ENCODE peak calls at places on chromosomes 6 and 20, in seven cellular contexts. N, I, T, S, P, A and D are unnamed samples.

GRCh38 chr20:32467506-32468312 is 109.6 kb downstream of the ASXL1 start:
- DNase-seq in A (no peak), I (no peak), N (no peak), S (no peak), P (no peak), T (no peak), D (no peak)

GRCh38 chr20:22412977-22413868 is 171.1 kb downstream of the FOXA2 start:
- DNase-seq in A (no peak), P (no peak), S (no peak), N (no peak), T (no peak), I (no peak), D (no peak)

GRCh38 chr20:11917663-11918062 is at the start of gene BTBD3:
- DNase-seq in N (peak), T (peak), P (no peak), S (peak), I (no peak), A (no peak), D (no peak)

GRCh38 chr6:42441059-42441471 is 10.7 kb downstream of the TRERF1 start:
- DNase-seq in P (no peak), A (no peak), S (peak), N (no peak), T (peak), I (no peak), D (no peak)

GRCh38 chr6:4693158-4693557 is 83.0 kb upstream of the CDYL start:
- DNase-seq in A (no peak), S (no peak), P (no peak), T (peak), I (no peak), N (no peak), D (no peak)

GRCh38 chr6:3442444-3443220 is 14.2 kb downstream of the SLC22A23 start:
- DNase-seq in S (peak), T (peak), P (no peak), A (no peak), I (no peak), N (no peak), D (no peak)

GRCh38 chr6:40719671-40720374 is 132.7 kb upstream of the LRFN2 start:
- DNase-seq in N (no peak), S (peak), T (peak), P (no peak), A (no peak), I (no peak), D (no peak)

GRCh38 chr6:2505624-2506023 is 245.1 kb downstream of the MYLK4 start:
- DNase-seq in I (no peak), T (no peak), A (no peak), N (no peak), P (no peak), S (no peak), D (no peak)